ENCODE peak calls at places on chromosome 22, in five cellular contexts. F is neural progenitor cell, K is left ventricle myocardium inferior, Y is cardiac muscle cell, V is activated B cell treated with CpG ODN at 0.5 μM for 24 hours. Q is an unnamed sample.

GRCh38 chr22:46815896-46816721 is 53.7 kb downstream of the TBC1D22A start:
- DNase-seq in F (no peak), K (no peak), Y (no peak), V (no peak), Q (no peak)

GRCh38 chr22:45459235-45459634 is 43.4 kb upstream of the FBLN1 start:
- DNase-seq in F (no peak), K (no peak), Y (no peak), V (no peak), Q (no peak)

GRCh38 chr22:44125421-44125820 is 55.3 kb upstream of the PARVG start:
- DNase-seq in F (no peak), K (no peak), Y (no peak), V (no peak), Q (no peak)

GRCh38 chr22:16651217-16651616 is 58.6 kb upstream of the CCT8L2 start:
- DNase-seq in F (no peak), K (no peak), Y (no peak), V (no peak), Q (no peak)

GRCh38 chr22:45476814-45477213 is 25.9 kb upstream of the FBLN1 start:
- DNase-seq in F (no peak), K (no peak), Y (no peak), V (no peak), Q (no peak)

GRCh38 chr22:20877715-20878114 is 18.9 kb downstream of the SNAP29 start:
- DNase-seq in F (no peak), K (no peak), Y (no peak), V (no peak), Q (no peak)

GRCh38 chr22:22094514-22094913 is 111.9 kb upstream of the TOP3B start:
- DNase-seq in F (no peak), K (no peak), Y (no peak), V (no peak), Q (no peak)

GRCh38 chr22:45502215-45503070 is at the start of gene FBLN1:
- DNase-seq in F (peak; percentile 95), K (peak; percentile 65), Y (peak; percentile 91), V (no peak), Q (no peak)

GRCh38 chr22:20591295-20591645 is 83.9 kb downstream of the MED15 start:
- DNase-seq in F (no peak), K (no peak), Y (no peak), V (no peak), Q (no peak)

GRCh38 chr22:46587067-46587471 is 33.1 kb upstream of the GRAMD4 start:
- DNase-seq in F (no peak), K (no peak), Y (no peak), V (no peak), Q (peak; percentile 81)

GRCh38 chr22:47034076-47034808 is 271.8 kb downstream of the TBC1D22A start:
- DNase-seq in F (no peak), K (peak; percentile 7), Y (no peak), V (no peak), Q (no peak)

GRCh38 chr22:17655289-17655688 is 16.7 kb downstream of the BCL2L13 start:
- DNase-seq in F (no peak), K (no peak), Y (no peak), V (no peak), Q (no peak)

GRCh38 chr22:31138126-31138525 is 2.2 kb downstream of the PLA2G3 start:
- DNase-seq in F (no peak), K (no peak), Y (no peak), V (no peak), Q (no peak)

GRCh38 chr22:46052801-46053562 is 76.0 kb upstream of the WNT7B start:
- DNase-seq in F (no peak), K (peak; percentile 54), Y (no peak), V (no peak), Q (no peak)

GRCh38 chr22:45208993-45209838 is 31.5 kb downstream of the KIAA0930 start:
- DNase-seq in F (peak; percentile 85), K (no peak), Y (no peak), V (no peak), Q (no peak)

GRCh38 chr22:17140826-17141771 is 18.0 kb downstream of the HDHD5 start:
- DNase-seq in F (no peak), K (no peak), Y (no peak), V (no peak), Q (no peak)

GRCh38 chr22:31337178-31337577 is 9.0 kb downstream of the PATZ1 start:
- DNase-seq in F (no peak), K (no peak), Y (no peak), V (no peak), Q (no peak)

GRCh38 chr22:23495614-23496444 is 84.3 kb downstream of the IGLL1 start:
- DNase-seq in F (no peak), K (no peak), Y (no peak), V (no peak), Q (no peak)

GRCh38 chr22:42910221-42910942 is 53.3 kb upstream of the ARFGAP3 start:
- DNase-seq in F (no peak), K (no peak), Y (peak; percentile 49), V (no peak), Q (no peak)
- TF ChIP-seq CTCF in F (no peak), K (peak; percentile 39), Y (no peak), V (no peak), Q (no peak)

DNA sequence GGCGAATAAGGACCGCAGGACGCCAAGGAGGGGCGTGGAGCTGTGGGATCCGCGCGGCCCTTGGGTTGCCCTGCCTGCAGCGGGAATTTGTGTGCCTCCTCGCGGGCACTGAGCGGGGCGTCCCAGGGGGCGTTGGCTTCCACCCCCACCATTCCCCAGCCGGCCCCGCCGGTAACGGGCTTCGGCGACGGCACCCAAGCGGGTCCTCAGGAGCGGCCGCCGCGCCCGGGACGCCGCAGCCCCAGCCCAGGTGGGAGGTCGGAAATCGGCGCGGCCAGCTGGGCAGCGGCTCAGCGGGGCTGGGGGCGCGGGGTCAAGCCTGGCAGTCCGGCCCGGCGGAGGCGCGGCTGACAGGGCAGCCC is 320 bp downstream of the CLTCL1 start:
- DNase-seq in F (peak; percentile 73), K (peak; percentile 47), Y (peak; percentile 64), V (no peak), Q (peak; percentile 25)
- TF ChIP-seq CTCF in F (no peak), K (no peak), Y (no peak), V (no peak), Q (no peak)

DNA sequence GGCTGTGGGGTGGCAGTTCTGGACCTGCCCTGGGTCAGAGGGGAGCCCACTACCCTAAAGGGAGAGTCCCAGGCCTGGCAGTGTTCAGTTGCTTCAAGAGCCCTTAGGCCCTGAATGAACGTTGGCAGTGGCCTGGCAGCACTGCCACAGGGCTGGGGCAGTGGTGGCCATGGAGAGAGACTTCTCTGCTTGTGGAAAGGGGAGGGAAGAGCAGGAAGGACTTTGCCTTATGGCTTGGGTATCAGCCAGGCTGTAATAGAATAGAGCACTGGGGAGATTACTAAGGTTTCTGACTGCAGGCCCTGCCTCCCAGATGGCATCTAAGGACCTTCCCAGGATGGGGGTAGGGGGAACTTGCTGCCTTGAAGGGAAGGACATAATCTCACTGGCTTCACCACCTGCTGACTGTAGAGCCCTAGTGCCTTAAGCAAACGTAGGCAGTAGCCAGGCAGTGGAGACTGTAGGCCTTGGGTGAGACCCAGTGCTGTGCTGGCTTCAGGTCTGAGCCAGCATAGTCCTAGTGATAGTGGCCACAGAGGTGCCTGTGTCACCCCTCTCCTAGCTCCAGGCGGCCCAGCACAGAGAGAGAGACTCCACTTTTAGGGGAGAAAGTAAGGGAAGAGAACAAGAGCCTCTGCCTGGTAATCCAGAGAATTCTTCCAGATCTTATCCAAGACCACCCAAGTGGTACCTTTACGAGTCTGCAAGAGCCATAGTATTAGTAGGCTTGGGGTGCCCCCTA is 27.6 kb downstream of the PLA2G6 start:
- DNase-seq in F (peak; percentile 74), K (no peak), Y (no peak), V (no peak), Q (no peak)
- TF ChIP-seq CTCF in F (peak; percentile 47), K (no peak), Y (no peak), V (no peak), Q (no peak)

GRCh38 chr22:30040499-30041055 is 39.7 kb upstream of the HORMAD2 start:
- DNase-seq in F (no peak), K (no peak), Y (no peak), V (no peak), Q (no peak)

GRCh38 chr22:30036656-30037055 is 43.6 kb upstream of the HORMAD2 start:
- DNase-seq in F (no peak), K (no peak), Y (no peak), V (no peak), Q (no peak)

GRCh38 chr22:30041881-30042280 is 38.4 kb upstream of the HORMAD2 start:
- DNase-seq in F (no peak), K (no peak), Y (no peak), V (no peak), Q (no peak)

GRCh38 chr22:30041475-30041874 is 38.8 kb upstream of the HORMAD2 start:
- DNase-seq in F (no peak), K (no peak), Y (no peak), V (no peak), Q (no peak)

DNA sequence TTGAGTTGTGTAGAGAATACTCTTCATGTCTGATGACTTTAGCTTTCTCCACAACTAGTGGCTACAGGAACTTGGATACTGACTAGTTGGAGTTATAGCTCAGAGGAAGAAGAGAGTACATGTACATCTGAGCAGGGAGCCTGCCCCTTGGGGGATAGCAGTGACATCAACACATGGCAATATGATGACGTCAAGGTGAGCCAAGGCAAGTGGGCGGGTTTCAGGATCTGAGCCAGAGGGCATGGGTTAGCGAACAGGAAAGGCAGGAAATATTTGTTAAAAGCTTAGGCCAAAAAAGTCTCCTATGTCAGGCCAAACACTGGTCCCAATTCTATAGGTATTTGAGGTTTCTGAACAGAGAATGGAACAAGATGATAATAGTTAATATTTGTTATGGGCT is 42.0 kb upstream of the HORMAD2 start:
- DNase-seq in F (no peak), K (no peak), Y (no peak), V (no peak), Q (no peak)
- TF ChIP-seq CTCF in F (no peak), K (no peak), Y (no peak), V (no peak), Q (no peak)

GRCh38 chr22:32828561-32828960 is 27.1 kb downstream of the TIMP3 start:
- DNase-seq in F (no peak), K (no peak), Y (no peak), V (no peak), Q (no peak)

GRCh38 chr22:32829451-32829851 is 27.9 kb downstream of the TIMP3 start:
- DNase-seq in F (no peak), K (no peak), Y (no peak), V (no peak), Q (no peak)

GRCh38 chr22:32826537-32826936 is 25.0 kb downstream of the TIMP3 start:
- DNase-seq in F (peak; percentile 13), K (no peak), Y (no peak), V (no peak), Q (no peak)

GRCh38 chr22:32827061-32827602 is 25.6 kb downstream of the TIMP3 start:
- DNase-seq in F (no peak), K (no peak), Y (no peak), V (no peak), Q (no peak)

DNA sequence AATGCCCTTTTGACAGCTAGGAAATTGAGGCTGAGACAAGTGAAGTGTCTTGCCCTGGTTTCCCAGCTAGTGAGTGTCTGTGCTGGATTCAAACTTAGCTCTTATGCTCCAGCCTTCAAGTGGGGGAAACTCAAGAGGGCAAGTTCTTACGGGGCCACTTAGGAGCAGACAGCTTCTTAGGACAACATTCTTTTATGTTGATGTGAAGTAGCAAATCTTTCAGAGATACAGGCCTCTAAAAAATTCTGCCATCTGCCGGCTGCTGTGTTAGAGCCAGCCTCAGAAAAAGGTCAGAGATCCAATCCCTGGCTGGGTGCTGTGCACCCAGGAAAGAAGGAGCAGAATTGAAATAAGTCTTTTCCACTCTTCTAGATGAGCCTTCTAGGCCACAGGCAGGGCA is 26.6 kb downstream of the TIMP3 start:
- DNase-seq in F (no peak), K (no peak), Y (peak; percentile 70), V (no peak), Q (no peak)
- TF ChIP-seq CTCF in F (no peak), K (peak; percentile 45), Y (peak; percentile 40), V (no peak), Q (no peak)

GRCh38 chr22:39300198-39300830 is 19.1 kb downstream of the RPL3 start:
- DNase-seq in F (no peak), K (peak; percentile 56), Y (peak; percentile 32), V (no peak), Q (no peak)
- TF ChIP-seq CTCF in F (no peak), K (peak; percentile 21), Y (no peak), V (no peak), Q (no peak)